ENCODE peak calls at places on chromosomes 4 and X, in nine cellular contexts. One of them, this sample, is unnamed.

GRCh38 chr4:83677656-83678055 is 141.7 kb downstream of the GPAT3 start:
- DNase-seq in pancreas: no peak
- DNase-seq in cardiac fibroblast: no peak
- DNase-seq in NB4: no peak
- DNase-seq in dorsolateral prefrontal cortex: no peak
- DNase-seq in NT2/D1: no peak
- DNase-seq in ascending aorta: no peak
- DNase-seq in CD8-positive, alpha-beta T cell: no peak
- DNase-seq in fibroblast of the aortic adventitia: peak; percentile 22
- DNase-seq in this sample: no peak

GRCh38 chr4:7196283-7196651 is 3.9 kb downstream of the SORCS2 start:
- DNase-seq in pancreas: no peak
- DNase-seq in cardiac fibroblast: no peak
- DNase-seq in NB4: no peak
- DNase-seq in dorsolateral prefrontal cortex: peak; percentile 32
- DNase-seq in NT2/D1: no peak
- DNase-seq in ascending aorta: no peak
- DNase-seq in CD8-positive, alpha-beta T cell: no peak
- DNase-seq in fibroblast of the aortic adventitia: no peak
- DNase-seq in this sample: peak; percentile 7

GRCh38 chr4:102823897-102824296 is 3.5 kb downstream of the UBE2D3 start:
- DNase-seq in pancreas: no peak
- DNase-seq in cardiac fibroblast: no peak
- DNase-seq in NB4: no peak
- DNase-seq in dorsolateral prefrontal cortex: no peak
- DNase-seq in NT2/D1: no peak
- DNase-seq in ascending aorta: no peak
- DNase-seq in CD8-positive, alpha-beta T cell: no peak
- DNase-seq in fibroblast of the aortic adventitia: no peak
- DNase-seq in this sample: no peak

GRCh38 chr4:154487144-154487543 is 4.5 kb downstream of the DCHS2 start:
- DNase-seq in pancreas: no peak
- DNase-seq in cardiac fibroblast: no peak
- DNase-seq in NB4: no peak
- DNase-seq in dorsolateral prefrontal cortex: no peak
- DNase-seq in NT2/D1: no peak
- DNase-seq in ascending aorta: no peak
- DNase-seq in CD8-positive, alpha-beta T cell: no peak
- DNase-seq in fibroblast of the aortic adventitia: no peak
- DNase-seq in this sample: no peak

GRCh38 chr4:80264825-80265224 is 1.6 kb upstream of the FGF5 start:
- DNase-seq in pancreas: no peak
- DNase-seq in cardiac fibroblast: no peak
- DNase-seq in NB4: no peak
- DNase-seq in dorsolateral prefrontal cortex: no peak
- DNase-seq in NT2/D1: no peak
- DNase-seq in ascending aorta: no peak
- DNase-seq in CD8-positive, alpha-beta T cell: no peak
- DNase-seq in fibroblast of the aortic adventitia: no peak
- DNase-seq in this sample: no peak

GRCh38 chr4:121336706-121337105 is 44.1 kb downstream of the QRFPR start:
- DNase-seq in pancreas: no peak
- DNase-seq in cardiac fibroblast: no peak
- DNase-seq in NB4: no peak
- DNase-seq in dorsolateral prefrontal cortex: no peak
- DNase-seq in NT2/D1: no peak
- DNase-seq in ascending aorta: no peak
- DNase-seq in CD8-positive, alpha-beta T cell: no peak
- DNase-seq in fibroblast of the aortic adventitia: no peak
- DNase-seq in this sample: no peak

GRCh38 chr4:79210636-79211049 is 115.2 kb downstream of the NAA11 start:
- DNase-seq in pancreas: no peak
- DNase-seq in cardiac fibroblast: no peak
- DNase-seq in NB4: no peak
- DNase-seq in dorsolateral prefrontal cortex: no peak
- DNase-seq in NT2/D1: no peak
- DNase-seq in ascending aorta: no peak
- DNase-seq in CD8-positive, alpha-beta T cell: no peak
- DNase-seq in fibroblast of the aortic adventitia: no peak
- DNase-seq in this sample: no peak

GRCh38 chrX:122389005-122389404 is 795.1 kb upstream of the GRIA3 start:
- DNase-seq in pancreas: no peak
- DNase-seq in cardiac fibroblast: no peak
- DNase-seq in NB4: no peak
- DNase-seq in dorsolateral prefrontal cortex: no peak
- DNase-seq in NT2/D1: no peak
- DNase-seq in ascending aorta: no peak
- DNase-seq in CD8-positive, alpha-beta T cell: no peak
- DNase-seq in fibroblast of the aortic adventitia: no peak
- DNase-seq in this sample: no peak

DNA sequence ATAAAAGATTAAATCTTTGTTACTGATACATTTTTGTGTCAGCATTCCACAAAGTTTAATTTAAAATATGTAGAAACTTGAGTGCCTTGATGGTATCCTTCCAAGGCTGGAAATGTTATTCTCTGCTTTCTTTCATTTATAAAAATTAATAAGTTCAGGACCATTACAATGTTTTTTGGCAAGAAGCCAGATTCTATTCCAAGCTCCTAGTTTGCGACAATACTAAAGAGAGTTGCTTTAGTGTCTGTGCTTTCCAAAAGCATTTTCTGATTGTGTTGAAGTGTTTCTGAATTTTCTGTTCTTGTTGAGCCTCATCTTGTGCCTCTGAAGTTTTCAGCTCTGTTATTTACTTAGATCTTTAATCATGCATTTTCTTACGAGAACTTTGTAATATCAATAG is 516.2 kb downstream of the KCTD8 start:
- DNase-seq in pancreas: no peak
- DNase-seq in cardiac fibroblast: no peak
- DNase-seq in NB4: no peak
- DNase-seq in dorsolateral prefrontal cortex: no peak
- DNase-seq in NT2/D1: no peak
- DNase-seq in ascending aorta: no peak
- DNase-seq in CD8-positive, alpha-beta T cell: no peak
- DNase-seq in fibroblast of the aortic adventitia: no peak
- DNase-seq in this sample: no peak
- H3K4me3 ChIP-seq in pancreas: no peak overlapping the region
- H3K4me3 ChIP-seq in cardiac fibroblast: no peak overlapping the region
- H3K4me3 ChIP-seq in NB4: no peak overlapping the region
- H3K4me3 ChIP-seq in dorsolateral prefrontal cortex: no peak overlapping the region
- H3K4me3 ChIP-seq in NT2/D1: no peak overlapping the region
- H3K4me3 ChIP-seq in ascending aorta: no peak overlapping the region
- H3K4me3 ChIP-seq in CD8-positive, alpha-beta T cell: no peak overlapping the region
- H3K4me3 ChIP-seq in fibroblast of the aortic adventitia: no peak overlapping the region
- H3K4me3 ChIP-seq in this sample: no peak overlapping the region

DNA sequence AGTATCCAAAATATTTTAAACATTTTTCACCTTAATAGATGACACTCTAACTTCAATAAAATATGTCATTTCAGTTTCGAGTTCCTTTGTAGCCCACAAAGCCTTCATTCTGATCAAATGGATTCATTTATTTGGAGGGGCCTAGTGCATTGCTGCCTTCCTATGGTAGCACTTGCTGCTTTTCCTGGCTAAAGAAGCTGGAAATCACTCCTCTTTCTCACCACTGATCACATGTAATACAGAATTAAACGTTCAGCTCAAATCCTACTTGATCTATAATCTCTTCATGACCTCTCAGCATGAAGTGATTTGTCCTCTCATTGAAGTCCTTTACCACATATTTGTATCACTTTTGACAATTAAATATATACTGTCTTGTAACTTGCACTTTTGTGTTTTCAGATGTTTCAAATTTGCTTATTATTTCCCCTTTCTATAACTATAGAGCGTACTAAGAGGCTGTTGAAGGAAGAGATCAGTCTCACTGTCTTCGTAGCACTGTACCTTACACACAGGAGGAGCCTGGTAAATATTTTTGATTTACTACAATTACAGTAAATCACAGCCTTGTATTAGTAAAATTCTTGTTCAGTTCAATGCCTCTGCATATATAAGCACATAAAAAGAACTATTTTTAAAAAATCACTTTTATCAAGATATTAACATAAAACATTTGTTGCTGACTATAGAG is 555 bp downstream of the CFI start:
- DNase-seq in pancreas: no peak
- DNase-seq in cardiac fibroblast: no peak
- DNase-seq in NB4: no peak
- DNase-seq in dorsolateral prefrontal cortex: no peak
- DNase-seq in NT2/D1: no peak
- DNase-seq in ascending aorta: no peak
- DNase-seq in CD8-positive, alpha-beta T cell: no peak
- DNase-seq in fibroblast of the aortic adventitia: no peak
- DNase-seq in this sample: no peak
- H3K4me3 ChIP-seq in pancreas: peak overlapping the region; percentile 22
- H3K4me3 ChIP-seq in cardiac fibroblast: no peak overlapping the region
- H3K4me3 ChIP-seq in NB4: no peak overlapping the region
- H3K4me3 ChIP-seq in dorsolateral prefrontal cortex: peak overlapping the region; percentile 1
- H3K4me3 ChIP-seq in NT2/D1: no peak overlapping the region
- H3K4me3 ChIP-seq in ascending aorta: no peak overlapping the region
- H3K4me3 ChIP-seq in CD8-positive, alpha-beta T cell: no peak overlapping the region
- H3K4me3 ChIP-seq in fibroblast of the aortic adventitia: peak overlapping the region; percentile 20
- H3K4me3 ChIP-seq in this sample: no peak overlapping the region

GRCh38 chrX:151177141-151178027 is 1.0 kb downstream of the GPR50 start:
- DNase-seq in pancreas: no peak
- DNase-seq in cardiac fibroblast: no peak
- DNase-seq in NB4: peak; percentile 11
- DNase-seq in dorsolateral prefrontal cortex: no peak
- DNase-seq in NT2/D1: no peak
- DNase-seq in ascending aorta: no peak
- DNase-seq in CD8-positive, alpha-beta T cell: no peak
- DNase-seq in fibroblast of the aortic adventitia: no peak
- DNase-seq in this sample: no peak

GRCh38 chrX:151175283-151176062 is 911 bp upstream of the GPR50 start:
- DNase-seq in pancreas: no peak
- DNase-seq in cardiac fibroblast: no peak
- DNase-seq in NB4: no peak
- DNase-seq in dorsolateral prefrontal cortex: no peak
- DNase-seq in NT2/D1: no peak
- DNase-seq in ascending aorta: no peak
- DNase-seq in CD8-positive, alpha-beta T cell: no peak
- DNase-seq in fibroblast of the aortic adventitia: no peak
- DNase-seq in this sample: no peak

GRCh38 chrX:151174581-151175282 is 1.7 kb upstream of the GPR50 start:
- DNase-seq in pancreas: no peak
- DNase-seq in cardiac fibroblast: no peak
- DNase-seq in NB4: no peak
- DNase-seq in dorsolateral prefrontal cortex: no peak
- DNase-seq in NT2/D1: no peak
- DNase-seq in ascending aorta: no peak
- DNase-seq in CD8-positive, alpha-beta T cell: no peak
- DNase-seq in fibroblast of the aortic adventitia: no peak
- DNase-seq in this sample: no peak

GRCh38 chrX:151178746-151179145 is 2.4 kb downstream of the GPR50 start:
- DNase-seq in pancreas: no peak
- DNase-seq in cardiac fibroblast: no peak
- DNase-seq in NB4: no peak
- DNase-seq in dorsolateral prefrontal cortex: no peak
- DNase-seq in NT2/D1: no peak
- DNase-seq in ascending aorta: no peak
- DNase-seq in CD8-positive, alpha-beta T cell: no peak
- DNase-seq in fibroblast of the aortic adventitia: no peak
- DNase-seq in this sample: no peak

GRCh38 chrX:151176351-151176750 is at the start of gene GPR50:
- DNase-seq in pancreas: no peak
- DNase-seq in cardiac fibroblast: no peak
- DNase-seq in NB4: no peak
- DNase-seq in dorsolateral prefrontal cortex: no peak
- DNase-seq in NT2/D1: no peak
- DNase-seq in ascending aorta: no peak
- DNase-seq in CD8-positive, alpha-beta T cell: no peak
- DNase-seq in fibroblast of the aortic adventitia: no peak
- DNase-seq in this sample: no peak
- H3K4me3 ChIP-seq in pancreas: peak within 1 kb of the TSS; percentile 2
- H3K4me3 ChIP-seq in cardiac fibroblast: no peak within 1 kb of the TSS
- H3K4me3 ChIP-seq in NB4: no peak within 1 kb of the TSS
- H3K4me3 ChIP-seq in dorsolateral prefrontal cortex: peak within 1 kb of the TSS; percentile 35
- H3K4me3 ChIP-seq in NT2/D1: peak within 1 kb of the TSS; percentile 36
- H3K4me3 ChIP-seq in ascending aorta: peak within 1 kb of the TSS; percentile 21
- H3K4me3 ChIP-seq in CD8-positive, alpha-beta T cell: no peak within 1 kb of the TSS
- H3K4me3 ChIP-seq in fibroblast of the aortic adventitia: no peak within 1 kb of the TSS
- H3K4me3 ChIP-seq in this sample: no peak within 1 kb of the TSS

GRCh38 chr4:73844352-73844751 is 7.9 kb downstream of the CXCL6 start:
- DNase-seq in pancreas: no peak
- DNase-seq in cardiac fibroblast: peak; percentile 95
- DNase-seq in NB4: peak; percentile 75
- DNase-seq in dorsolateral prefrontal cortex: no peak
- DNase-seq in NT2/D1: no peak
- DNase-seq in ascending aorta: no peak
- DNase-seq in CD8-positive, alpha-beta T cell: no peak
- DNase-seq in fibroblast of the aortic adventitia: peak; percentile 91
- DNase-seq in this sample: no peak
- H3K4me3 ChIP-seq in pancreas: no peak overlapping the region
- H3K4me3 ChIP-seq in cardiac fibroblast: no peak overlapping the region
- H3K4me3 ChIP-seq in NB4: peak overlapping the region; percentile 6
- H3K4me3 ChIP-seq in dorsolateral prefrontal cortex: no peak overlapping the region
- H3K4me3 ChIP-seq in NT2/D1: no peak overlapping the region
- H3K4me3 ChIP-seq in ascending aorta: no peak overlapping the region
- H3K4me3 ChIP-seq in CD8-positive, alpha-beta T cell: no peak overlapping the region
- H3K4me3 ChIP-seq in fibroblast of the aortic adventitia: no peak overlapping the region
- H3K4me3 ChIP-seq in this sample: no peak overlapping the region

GRCh38 chr4:113293673-113294072 is 244.2 kb downstream of the ANK2 start:
- DNase-seq in pancreas: no peak
- DNase-seq in cardiac fibroblast: no peak
- DNase-seq in NB4: no peak
- DNase-seq in dorsolateral prefrontal cortex: no peak
- DNase-seq in NT2/D1: no peak
- DNase-seq in ascending aorta: no peak
- DNase-seq in CD8-positive, alpha-beta T cell: no peak
- DNase-seq in fibroblast of the aortic adventitia: peak; percentile 35
- DNase-seq in this sample: no peak
- H3K4me3 ChIP-seq in pancreas: no peak overlapping the region
- H3K4me3 ChIP-seq in cardiac fibroblast: peak overlapping the region; percentile 26
- H3K4me3 ChIP-seq in NB4: no peak overlapping the region
- H3K4me3 ChIP-seq in dorsolateral prefrontal cortex: peak overlapping the region; percentile 47
- H3K4me3 ChIP-seq in NT2/D1: no peak overlapping the region
- H3K4me3 ChIP-seq in ascending aorta: no peak overlapping the region
- H3K4me3 ChIP-seq in CD8-positive, alpha-beta T cell: no peak overlapping the region
- H3K4me3 ChIP-seq in fibroblast of the aortic adventitia: peak overlapping the region; percentile 58
- H3K4me3 ChIP-seq in this sample: peak overlapping the region; percentile 26

DNA sequence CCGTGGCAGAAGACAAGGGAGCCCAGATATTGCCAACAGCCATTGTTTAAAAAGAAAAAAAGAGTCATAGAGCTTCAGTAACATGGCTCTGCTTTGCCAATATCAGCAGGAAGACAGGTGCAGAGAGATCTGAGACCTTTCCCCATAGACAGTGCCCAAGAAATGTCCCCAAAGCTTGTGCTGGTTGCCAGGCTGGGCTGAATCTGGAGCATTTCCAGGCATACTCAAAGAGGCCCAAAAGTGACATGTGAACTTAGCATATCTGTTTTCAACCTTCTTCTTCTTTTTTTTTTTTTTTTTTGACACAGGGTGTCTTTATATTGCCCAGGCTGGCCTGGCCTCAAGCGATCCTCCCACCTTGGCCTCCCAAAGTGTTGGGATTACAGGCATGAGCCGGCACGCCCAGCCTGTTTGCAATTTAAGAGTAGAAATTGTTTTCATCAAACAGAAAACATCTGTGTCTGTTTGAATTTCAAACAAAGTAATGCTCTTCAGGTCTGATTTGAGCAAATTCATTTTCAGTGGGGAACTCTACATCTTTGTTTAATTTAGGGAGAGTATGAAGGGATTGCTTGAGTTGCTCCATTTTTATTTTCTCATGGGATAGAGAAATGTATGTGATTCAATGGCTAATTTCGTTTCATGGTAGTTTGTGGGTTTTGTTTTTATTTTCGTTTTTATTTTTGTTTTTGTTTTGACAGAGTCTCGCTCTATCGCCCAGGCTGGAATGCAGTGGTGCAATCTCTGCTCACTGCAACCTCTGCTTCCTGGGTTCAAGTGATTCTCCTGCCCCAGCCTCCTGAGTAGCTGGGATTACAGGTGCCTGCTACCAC is 56.6 kb upstream of the RBM47 start:
- DNase-seq in pancreas: no peak
- DNase-seq in cardiac fibroblast: no peak
- DNase-seq in NB4: no peak
- DNase-seq in dorsolateral prefrontal cortex: no peak
- DNase-seq in NT2/D1: no peak
- DNase-seq in ascending aorta: no peak
- DNase-seq in CD8-positive, alpha-beta T cell: no peak
- DNase-seq in fibroblast of the aortic adventitia: no peak
- DNase-seq in this sample: no peak
- H3K4me3 ChIP-seq in pancreas: no peak overlapping the region
- H3K4me3 ChIP-seq in cardiac fibroblast: no peak overlapping the region
- H3K4me3 ChIP-seq in NB4: no peak overlapping the region
- H3K4me3 ChIP-seq in dorsolateral prefrontal cortex: no peak overlapping the region
- H3K4me3 ChIP-seq in NT2/D1: no peak overlapping the region
- H3K4me3 ChIP-seq in ascending aorta: no peak overlapping the region
- H3K4me3 ChIP-seq in CD8-positive, alpha-beta T cell: no peak overlapping the region
- H3K4me3 ChIP-seq in fibroblast of the aortic adventitia: no peak overlapping the region
- H3K4me3 ChIP-seq in this sample: no peak overlapping the region